ENCODE peak calls at places on chromosome 6, in eight cellular contexts. One of them, this sample, is unnamed.

GRCh38 chr6:139325686-139326085 is 33.9 kb upstream of the TXLNB start:
- DNase-seq in ascending aorta: no peak
- DNase-seq in HTR-8/SVneo: no peak
- DNase-seq in fibroblast of mammary gland: no peak
- DNase-seq in mucosa of descending colon: no peak
- DNase-seq in GM13977: no peak
- DNase-seq in HT-29: no peak
- DNase-seq in psoas muscle: no peak
- DNase-seq in this sample: no peak

GRCh38 chr6:18021166-18021850 is 33.9 kb upstream of the KIF13A start:
- DNase-seq in GM13977: no peak
- DNase-seq in fibroblast of mammary gland: no peak
- DNase-seq in psoas muscle: no peak
- DNase-seq in mucosa of descending colon: no peak
- DNase-seq in HTR-8/SVneo: no peak
- DNase-seq in HT-29: no peak
- DNase-seq in ascending aorta: peak
- DNase-seq in this sample: no peak

GRCh38 chr6:165662671-165663282 is at the start of gene PDE10A:
- DNase-seq in fibroblast of mammary gland: no peak
- DNase-seq in GM13977: peak
- DNase-seq in ascending aorta: no peak
- DNase-seq in HTR-8/SVneo: no peak
- DNase-seq in mucosa of descending colon: no peak
- DNase-seq in psoas muscle: peak
- DNase-seq in HT-29: peak
- DNase-seq in this sample: no peak

GRCh38 chr6:90285611-90286381 is 10.8 kb downstream of the BACH2 start:
- DNase-seq in mucosa of descending colon: peak
- DNase-seq in GM13977: no peak
- DNase-seq in HT-29: peak
- DNase-seq in HTR-8/SVneo: peak
- DNase-seq in ascending aorta: peak
- DNase-seq in fibroblast of mammary gland: peak
- DNase-seq in psoas muscle: peak
- DNase-seq in this sample: peak

GRCh38 chr6:96994660-96995059 is 70.1 kb downstream of the KLHL32 start:
- DNase-seq in HTR-8/SVneo: no peak
- DNase-seq in ascending aorta: no peak
- DNase-seq in fibroblast of mammary gland: no peak
- DNase-seq in HT-29: no peak
- DNase-seq in GM13977: no peak
- DNase-seq in mucosa of descending colon: no peak
- DNase-seq in psoas muscle: no peak
- DNase-seq in this sample: no peak

GRCh38 chr6:30615958-30616810 is 859 bp downstream of the PPP1R10 start:
- DNase-seq in ascending aorta: no peak
- DNase-seq in psoas muscle: no peak
- DNase-seq in mucosa of descending colon: no peak
- DNase-seq in HT-29: no peak
- DNase-seq in fibroblast of mammary gland: peak
- DNase-seq in HTR-8/SVneo: no peak
- DNase-seq in GM13977: no peak
- DNase-seq in this sample: peak

GRCh38 chr6:133892444-133893323 is 3.8 kb downstream of the TCF21 start:
- DNase-seq in GM13977: peak
- DNase-seq in mucosa of descending colon: no peak
- DNase-seq in fibroblast of mammary gland: no peak
- DNase-seq in ascending aorta: no peak
- DNase-seq in HT-29: no peak
- DNase-seq in HTR-8/SVneo: no peak
- DNase-seq in psoas muscle: no peak
- DNase-seq in this sample: no peak

GRCh38 chr6:45466686-45467085 is 89.0 kb upstream of the SUPT3H start:
- DNase-seq in ascending aorta: no peak
- DNase-seq in psoas muscle: no peak
- DNase-seq in HT-29: no peak
- DNase-seq in mucosa of descending colon: no peak
- DNase-seq in fibroblast of mammary gland: no peak
- DNase-seq in GM13977: no peak
- DNase-seq in HTR-8/SVneo: no peak
- DNase-seq in this sample: no peak

GRCh38 chr6:19538086-19538485 is 299.1 kb upstream of the ID4 start:
- DNase-seq in HTR-8/SVneo: no peak
- DNase-seq in GM13977: no peak
- DNase-seq in psoas muscle: no peak
- DNase-seq in fibroblast of mammary gland: no peak
- DNase-seq in ascending aorta: no peak
- DNase-seq in HT-29: peak
- DNase-seq in mucosa of descending colon: peak
- DNase-seq in this sample: peak

GRCh38 chr6:21992178-21992967 is 304.5 kb downstream of the PRL start:
- DNase-seq in HT-29: no peak
- DNase-seq in fibroblast of mammary gland: peak
- DNase-seq in HTR-8/SVneo: peak
- DNase-seq in mucosa of descending colon: no peak
- DNase-seq in ascending aorta: no peak
- DNase-seq in GM13977: no peak
- DNase-seq in psoas muscle: no peak
- DNase-seq in this sample: no peak

GRCh38 chr6:82337688-82338257 is 25.8 kb upstream of the TPBG start:
- DNase-seq in mucosa of descending colon: no peak
- DNase-seq in ascending aorta: no peak
- DNase-seq in GM13977: no peak
- DNase-seq in HT-29: peak
- DNase-seq in fibroblast of mammary gland: no peak
- DNase-seq in psoas muscle: no peak
- DNase-seq in HTR-8/SVneo: no peak
- DNase-seq in this sample: no peak

GRCh38 chr6:143901885-143902708 is 37.8 kb downstream of the ZC2HC1B start:
- DNase-seq in fibroblast of mammary gland: peak
- DNase-seq in HTR-8/SVneo: no peak
- DNase-seq in GM13977: peak
- DNase-seq in mucosa of descending colon: no peak
- DNase-seq in psoas muscle: peak
- DNase-seq in HT-29: no peak
- DNase-seq in ascending aorta: no peak
- DNase-seq in this sample: no peak

GRCh38 chr6:35014786-35015185 is 125.7 kb downstream of the ANKS1A start:
- DNase-seq in HT-29: no peak
- DNase-seq in ascending aorta: no peak
- DNase-seq in HTR-8/SVneo: peak
- DNase-seq in GM13977: no peak
- DNase-seq in mucosa of descending colon: no peak
- DNase-seq in psoas muscle: no peak
- DNase-seq in fibroblast of mammary gland: peak
- DNase-seq in this sample: peak

GRCh38 chr6:109001554-109001953 is 93.1 kb downstream of the SESN1 start:
- DNase-seq in HTR-8/SVneo: no peak
- DNase-seq in mucosa of descending colon: no peak
- DNase-seq in psoas muscle: no peak
- DNase-seq in fibroblast of mammary gland: no peak
- DNase-seq in HT-29: no peak
- DNase-seq in GM13977: no peak
- DNase-seq in ascending aorta: no peak
- DNase-seq in this sample: no peak

GRCh38 chr6:88855521-88856152 is 107.8 kb downstream of the RNGTT start:
- DNase-seq in HTR-8/SVneo: no peak
- DNase-seq in HT-29: no peak
- DNase-seq in fibroblast of mammary gland: no peak
- DNase-seq in psoas muscle: no peak
- DNase-seq in ascending aorta: no peak
- DNase-seq in GM13977: no peak
- DNase-seq in mucosa of descending colon: no peak
- DNase-seq in this sample: no peak

GRCh38 chr6:156977527-156978291 is 200.5 kb downstream of the ARID1B start:
- DNase-seq in fibroblast of mammary gland: peak
- DNase-seq in ascending aorta: no peak
- DNase-seq in HT-29: no peak
- DNase-seq in mucosa of descending colon: no peak
- DNase-seq in psoas muscle: no peak
- DNase-seq in HTR-8/SVneo: no peak
- DNase-seq in GM13977: no peak
- DNase-seq in this sample: no peak

GRCh38 chr6:146775227-146775626 is 176.5 kb downstream of the ADGB start:
- DNase-seq in GM13977: no peak
- DNase-seq in HTR-8/SVneo: peak
- DNase-seq in ascending aorta: no peak
- DNase-seq in HT-29: peak
- DNase-seq in psoas muscle: no peak
- DNase-seq in fibroblast of mammary gland: peak
- DNase-seq in mucosa of descending colon: no peak
- DNase-seq in this sample: peak

GRCh38 chr6:23106951-23107350 is 537.6 kb downstream of the HDGFL1 start:
- DNase-seq in GM13977: no peak
- DNase-seq in psoas muscle: no peak
- DNase-seq in ascending aorta: no peak
- DNase-seq in HTR-8/SVneo: no peak
- DNase-seq in fibroblast of mammary gland: peak
- DNase-seq in HT-29: no peak
- DNase-seq in mucosa of descending colon: no peak
- DNase-seq in this sample: peak

GRCh38 chr6:143457563-143458359 is 7.2 kb downstream of the PEX3 start:
- DNase-seq in HT-29: peak
- DNase-seq in psoas muscle: no peak
- DNase-seq in HTR-8/SVneo: peak
- DNase-seq in ascending aorta: no peak
- DNase-seq in mucosa of descending colon: no peak
- DNase-seq in fibroblast of mammary gland: no peak
- DNase-seq in GM13977: no peak
- DNase-seq in this sample: no peak

GRCh38 chr6:113328886-113329381 is 528.2 kb upstream of the MARCKS start:
- DNase-seq in ascending aorta: no peak
- DNase-seq in HTR-8/SVneo: no peak
- DNase-seq in GM13977: no peak
- DNase-seq in mucosa of descending colon: no peak
- DNase-seq in fibroblast of mammary gland: peak
- DNase-seq in psoas muscle: no peak
- DNase-seq in HT-29: no peak
- DNase-seq in this sample: no peak

GRCh38 chr6:142357879-142358278 is 56.1 kb downstream of the ADGRG6 start:
- DNase-seq in fibroblast of mammary gland: peak
- DNase-seq in HTR-8/SVneo: no peak
- DNase-seq in HT-29: no peak
- DNase-seq in GM13977: no peak
- DNase-seq in mucosa of descending colon: no peak
- DNase-seq in psoas muscle: no peak
- DNase-seq in ascending aorta: no peak
- DNase-seq in this sample: no peak

GRCh38 chr6:69835414-69836179 is 30.8 kb upstream of the COL19A1 start:
- DNase-seq in ascending aorta: no peak
- DNase-seq in fibroblast of mammary gland: peak
- DNase-seq in mucosa of descending colon: no peak
- DNase-seq in psoas muscle: no peak
- DNase-seq in HT-29: peak
- DNase-seq in HTR-8/SVneo: peak
- DNase-seq in GM13977: peak
- DNase-seq in this sample: peak

GRCh38 chr6:18507561-18507960 is 120.4 kb downstream of the RNF144B start:
- DNase-seq in GM13977: no peak
- DNase-seq in psoas muscle: no peak
- DNase-seq in HTR-8/SVneo: no peak
- DNase-seq in fibroblast of mammary gland: peak
- DNase-seq in ascending aorta: no peak
- DNase-seq in mucosa of descending colon: no peak
- DNase-seq in HT-29: no peak
- DNase-seq in this sample: no peak

GRCh38 chr6:122372647-122373046 is 26.8 kb upstream of the HSF2 start:
- DNase-seq in HTR-8/SVneo: no peak
- DNase-seq in psoas muscle: no peak
- DNase-seq in HT-29: no peak
- DNase-seq in fibroblast of mammary gland: peak
- DNase-seq in ascending aorta: no peak
- DNase-seq in GM13977: no peak
- DNase-seq in mucosa of descending colon: no peak
- DNase-seq in this sample: no peak

This sample was measured in SW480.